ENCODE peak calls at places on chromosomes 4 and X, in seven cellular contexts. J, C, A, O, Y, E and B are unnamed samples.

GRCh38 chrX:20399728-20400414 is 133.2 kb upstream of the RPS6KA3 start:
- DNase-seq in J (no peak), O (no peak), E (no peak), C (no peak), Y (no peak), A (no peak), B (no peak)

GRCh38 chr4:155535802-155536454 is 130.7 kb upstream of the GUCY1A1 start:
- DNase-seq in O (no peak), A (no peak), E (no peak), Y (no peak), J (no peak), C (no peak), B (no peak)

GRCh38 chrX:12970691-12971202 is 4.2 kb upstream of the TMSB4X start:
- DNase-seq in A (peak), J (no peak), Y (peak), O (peak), E (no peak), C (peak), B (peak)

GRCh38 chrX:69195197-69195596 is 29.9 kb upstream of the PJA1 start:
- DNase-seq in C (no peak), J (no peak), A (no peak), E (no peak), Y (no peak), O (no peak), B (no peak)

GRCh38 chrX:96987228-96987627 is 103.5 kb downstream of the RPA4 start:
- DNase-seq in O (peak), E (no peak), Y (no peak), J (no peak), C (no peak), A (no peak), B (no peak)

GRCh38 chrX:40433160-40433559 is 147.6 kb upstream of the ATP6AP2 start:
- DNase-seq in J (no peak), O (no peak), A (no peak), C (no peak), Y (no peak), E (no peak), B (no peak)

GRCh38 chrX:38109042-38109904 is 102.9 kb downstream of the SYTL5 start:
- DNase-seq in Y (no peak), J (no peak), O (no peak), A (no peak), E (no peak), C (no peak), B (no peak)

GRCh38 chrX:20046864-20047263 is 56.0 kb upstream of the BCLAF3 start:
- DNase-seq in E (no peak), J (no peak), O (no peak), A (no peak), C (no peak), Y (no peak), B (no peak)

GRCh38 chrX:71621644-71622346 is 3.5 kb upstream of the CXCR3 start:
- DNase-seq in C (no peak), O (no peak), A (no peak), E (no peak), Y (no peak), J (no peak), B (no peak)

GRCh38 chrX:53729756-53730155 is 43.2 kb upstream of the HUWE1 start:
- DNase-seq in E (no peak), A (no peak), C (no peak), Y (no peak), J (no peak), O (no peak), B (no peak)

GRCh38 chr4:21879187-21879586 is 69.4 kb downstream of the KCNIP4 start:
- DNase-seq in E (no peak), C (no peak), J (peak), Y (no peak), O (peak), A (no peak), B (no peak)

GRCh38 chr4:68259191-68259590 is 13.7 kb upstream of the TMPRSS11B start:
- DNase-seq in O (no peak), J (no peak), Y (no peak), C (no peak), E (no peak), A (no peak), B (no peak)

GRCh38 chr4:119570401-119570800 is 58.2 kb downstream of the PDE5A start:
- DNase-seq in A (no peak), C (no peak), Y (no peak), E (peak), J (no peak), O (peak), B (no peak)

GRCh38 chr4:109462802-109463201 is 29.2 kb downstream of the SEC24B start:
- DNase-seq in E (no peak), C (no peak), O (peak), J (no peak), A (no peak), Y (no peak), B (no peak)

GRCh38 chrX:140762061-140762460 is 52.5 kb downstream of the LINC00632 start:
- DNase-seq in Y (no peak), O (peak), J (peak), A (peak), E (no peak), C (peak), B (no peak)

GRCh38 chr4:172997851-172998250 is 170.8 kb upstream of the GALNT7 start:
- DNase-seq in J (no peak), C (no peak), Y (no peak), A (no peak), O (no peak), E (no peak), B (no peak)

GRCh38 chr4:175346381-175346780 is 428.2 kb downstream of the ADAM29 start:
- DNase-seq in A (no peak), Y (no peak), O (peak), J (peak), E (no peak), C (no peak), B (no peak)

GRCh38 chr4:5758741-5759140 is 47.7 kb downstream of the EVC start:
- DNase-seq in E (peak), C (no peak), Y (no peak), O (peak), J (peak), A (no peak), B (peak)